ENCODE peak calls at places on chromosomes 7 and 10, in four cellular contexts. V, N, A and D are unnamed samples.

GRCh38 chr7:75945297-75946168 is 30.6 kb downstream of the POR start:
- DNase-seq in A (no peak), N (peak; percentile 36), V (peak; percentile 43), D (peak; percentile 88)

GRCh38 chr7:23680417-23681405 is 712 bp downstream of the FAM221A start:
- DNase-seq in N (peak; percentile 83), V (peak; percentile 20), A (peak; percentile 44), D (peak; percentile 21)

GRCh38 chr7:44629825-44630580 is 23.6 kb downstream of the OGDH start:
- DNase-seq in N (no peak), V (no peak), A (no peak), D (no peak)

GRCh38 chr7:142463401-142463850 is 205.6 kb upstream of the PRSS58 start:
- DNase-seq in N (no peak), A (no peak), V (no peak), D (no peak)

GRCh38 chr10:60975716-60976115 is 31.7 kb upstream of the RHOBTB1 start:
- DNase-seq in V (no peak), N (no peak), A (no peak), D (no peak)

GRCh38 chr7:98826811-98827231 is 43.0 kb downstream of the TMEM130 start:
- DNase-seq in A (peak; percentile 37), V (no peak), N (no peak), D (no peak)

GRCh38 chr7:128703605-128704004 is 31.5 kb downstream of the GARIN1A start:
- DNase-seq in A (no peak), V (no peak), N (no peak), D (peak; percentile 52)

GRCh38 chr7:131769241-131769640 is 212.8 kb upstream of the PODXL start:
- DNase-seq in V (peak; percentile 68), N (no peak), A (no peak), D (peak; percentile 87)

GRCh38 chr7:36036590-36036989 is 116.5 kb upstream of the EEPD1 start:
- DNase-seq in N (no peak), A (no peak), V (peak; percentile 7), D (peak; percentile 30)

GRCh38 chr10:124547651-124548168 is 86.1 kb downstream of the LHPP start:
- DNase-seq in A (no peak), V (no peak), N (no peak), D (no peak)

GRCh38 chr7:41603985-41604384 is 98.9 kb downstream of the INHBA start:
- DNase-seq in V (no peak), A (no peak), N (no peak), D (no peak)

GRCh38 chr7:41599760-41600159 is 103.1 kb downstream of the INHBA start:
- DNase-seq in V (no peak), N (no peak), A (no peak), D (no peak)
- TF ChIP-seq CTCF in V (peak; percentile 28), N (no peak), A (no peak), D (no peak)

GRCh38 chr10:5457741-5458140 is 41.6 kb downstream of the CALML5 start:
- DNase-seq in V (no peak), A (no peak), N (no peak), D (no peak)
- H3K36me3 ChIP-seq in V (peaks cover 44% of the 10 kb centered on the region), A (peaks cover 7% of the 10 kb centered on the region), N (peaks cover 17% of the 10 kb centered on the region), D (peaks cover 22% of the 10 kb centered on the region)

GRCh38 chr10:70051878-70052277 is 768 bp upstream of the MACROH2A2 start:
- DNase-seq in N (no peak), A (no peak), V (no peak), D (no peak)
- H3K4me3 ChIP-seq in N (no peak overlapping the region), A (no peak overlapping the region), V (peak overlapping the region; percentile 96), D (peak overlapping the region; percentile 74)

GRCh38 chr10:89468625-89469024 is 54.3 kb downstream of the IFIT5 start:
- DNase-seq in A (no peak), N (no peak), V (no peak), D (no peak)

GRCh38 chr10:89469517-89469916 is 55.1 kb downstream of the IFIT5 start:
- DNase-seq in N (no peak), V (no peak), A (no peak), D (peak; percentile 45)

GRCh38 chr10:89465196-89465595 is 50.8 kb downstream of the IFIT5 start:
- DNase-seq in A (no peak), N (no peak), V (no peak), D (no peak)

GRCh38 chr10:89463846-89464537 is 49.6 kb downstream of the IFIT5 start:
- DNase-seq in V (no peak), A (no peak), N (no peak), D (no peak)

GRCh38 chr10:89466599-89467035 is 52.2 kb downstream of the IFIT5 start:
- DNase-seq in N (no peak), V (peak; percentile 80), A (no peak), D (peak; percentile 85)
- TF ChIP-seq CTCF in N (no peak), V (peak; percentile 52), A (no peak), D (peak; percentile 25)